ENCODE peak calls at places on chromosomes 11 and 22, in five cellular contexts. H is DND-41; Y is ovary; A is cardiac muscle cell; Z is CD8-positive, alpha-beta memory T cell. V is an unnamed sample.

GRCh38 chr11:64058494-64058893 is 22.8 kb downstream of the FLRT1 start:
- DNase-seq in H (no peak), Y (no peak), A (peak; percentile 20), Z (no peak), V (no peak)

GRCh38 chr11:71527576-71528210 is 626 bp downstream of the KRTAP5-7 start:
- DNase-seq in H (no peak), Y (no peak), A (no peak), Z (no peak), V (no peak)

GRCh38 chr11:10725114-10725906 is 25.7 kb upstream of the CTR9 start:
- DNase-seq in H (peak; percentile 48), Y (no peak), A (peak; percentile 80), Z (no peak), V (no peak)

GRCh38 chr11:614091-614582 is 1.6 kb downstream of the IRF7 start:
- DNase-seq in H (no peak), Y (no peak), A (no peak), Z (no peak), V (no peak)

GRCh38 chr22:23249506-23250423 is 69.5 kb downstream of the BCR start:
- DNase-seq in H (no peak), Y (no peak), A (no peak), Z (no peak), V (no peak)

GRCh38 chr11:129819237-129819636 is 3.6 kb downstream of the TMEM45B start:
- DNase-seq in H (no peak), Y (no peak), A (no peak), Z (no peak), V (no peak)

GRCh38 chr22:42704896-42705295 is 15.8 kb downstream of the A4GALT start:
- DNase-seq in H (no peak), Y (no peak), A (no peak), Z (no peak), V (no peak)

GRCh38 chr11:114031599-114032320 is 27.8 kb upstream of the ZBTB16 start:
- DNase-seq in H (no peak), Y (no peak), A (no peak), Z (no peak), V (no peak)

GRCh38 chr11:68892576-68892975 is 11.1 kb downstream of the MRPL21 start:
- DNase-seq in H (no peak), Y (no peak), A (no peak), Z (no peak), V (no peak)

GRCh38 chr11:106632283-106632682 is 386.0 kb downstream of the GUCY1A2 start:
- DNase-seq in H (no peak), Y (no peak), A (no peak), Z (no peak), V (no peak)

GRCh38 chr11:24082860-24083259 is 414.0 kb upstream of the LUZP2 start:
- DNase-seq in H (no peak), Y (no peak), A (no peak), Z (no peak), V (no peak)

GRCh38 chr11:29119691-29120328 is 897.0 kb downstream of the KCNA4 start:
- DNase-seq in H (no peak), Y (no peak), A (peak; percentile 79), Z (no peak), V (no peak)

GRCh38 chr11:125457814-125458343 is 38.2 kb downstream of the FEZ1 start:
- DNase-seq in H (no peak), Y (no peak), A (peak; percentile 89), Z (no peak), V (no peak)

GRCh38 chr11:1659478-1659877 is 29.9 kb downstream of the KRTAP5-5 start:
- DNase-seq in H (peak; percentile 27), Y (no peak), A (no peak), Z (no peak), V (no peak)

GRCh38 chr11:3914807-3915206 is 59.3 kb downstream of the STIM1 start:
- DNase-seq in H (no peak), Y (no peak), A (peak; percentile 38), Z (no peak), V (no peak)

GRCh38 chr11:1874406-1875092 is 17.1 kb downstream of the PRR33 start:
- DNase-seq in H (no peak), Y (no peak), A (no peak), Z (no peak), V (no peak)

GRCh38 chr11:8228206-8228605 is 35.5 kb downstream of the LMO1 start:
- DNase-seq in H (no peak), Y (no peak), A (no peak), Z (no peak), V (no peak)

GRCh38 chr11:70537576-70538571 is 139.5 kb downstream of the CTTN start:
- DNase-seq in H (no peak), Y (no peak), A (no peak), Z (no peak), V (no peak)

GRCh38 chr11:102410382-102410784 is 42.2 kb downstream of the TMEM123 start:
- DNase-seq in H (no peak), Y (no peak), A (peak; percentile 64), Z (no peak), V (no peak)

GRCh38 chr11:86212212-86212611 is 32.3 kb upstream of the EED start:
- DNase-seq in H (no peak), Y (no peak), A (no peak), Z (no peak), V (no peak)

GRCh38 chr11:94786264-94787126 is 18.3 kb downstream of the AMOTL1 start:
- DNase-seq in H (no peak), Y (no peak), A (peak; percentile 72), Z (no peak), V (no peak)

GRCh38 chr11:20311444-20311843 is 52.1 kb upstream of the HTATIP2 start:
- DNase-seq in H (no peak), Y (no peak), A (no peak), Z (no peak), V (no peak)

GRCh38 chr11:831132-831864 is 1.5 kb upstream of the CD151 start:
- DNase-seq in H (no peak), Y (no peak), A (no peak), Z (no peak), V (no peak)

GRCh38 chr11:44031549-44031948 is 16.2 kb upstream of the ACCSL start:
- DNase-seq in H (no peak), Y (no peak), A (no peak), Z (no peak), V (peak; percentile 46)

GRCh38 chr11:72574534-72575460 is 99.4 kb downstream of the PDE2A start:
- DNase-seq in H (no peak), Y (no peak), A (no peak), Z (no peak), V (no peak)

GRCh38 chr11:102026217-102026616 is 21.0 kb upstream of the CFAP300 start:
- DNase-seq in H (no peak), Y (no peak), A (no peak), Z (no peak), V (no peak)

GRCh38 chr22:30386960-30387848 is at the start of gene RNF215:
- DNase-seq in H (peak; percentile 81), Y (peak; percentile 80), A (peak; percentile 85), Z (peak; percentile 79), V (no peak)

GRCh38 chr22:46776876-46777608 is 14.6 kb downstream of the TBC1D22A start:
- DNase-seq in H (no peak), Y (no peak), A (no peak), Z (no peak), V (no peak)

GRCh38 chr11:64787526-64788320 is 9.4 kb upstream of the SF1 start:
- DNase-seq in H (peak; percentile 40), Y (no peak), A (peak; percentile 65), Z (peak; percentile 37), V (no peak)

GRCh38 chr11:66846671-66847091 is 3.4 kb downstream of the RCE1 start:
- DNase-seq in H (no peak), Y (no peak), A (no peak), Z (no peak), V (no peak)

GRCh38 chr22:34973926-34974325 is 92.0 kb upstream of the ISX start:
- DNase-seq in H (no peak), Y (no peak), A (no peak), Z (no peak), V (no peak)

DNA sequence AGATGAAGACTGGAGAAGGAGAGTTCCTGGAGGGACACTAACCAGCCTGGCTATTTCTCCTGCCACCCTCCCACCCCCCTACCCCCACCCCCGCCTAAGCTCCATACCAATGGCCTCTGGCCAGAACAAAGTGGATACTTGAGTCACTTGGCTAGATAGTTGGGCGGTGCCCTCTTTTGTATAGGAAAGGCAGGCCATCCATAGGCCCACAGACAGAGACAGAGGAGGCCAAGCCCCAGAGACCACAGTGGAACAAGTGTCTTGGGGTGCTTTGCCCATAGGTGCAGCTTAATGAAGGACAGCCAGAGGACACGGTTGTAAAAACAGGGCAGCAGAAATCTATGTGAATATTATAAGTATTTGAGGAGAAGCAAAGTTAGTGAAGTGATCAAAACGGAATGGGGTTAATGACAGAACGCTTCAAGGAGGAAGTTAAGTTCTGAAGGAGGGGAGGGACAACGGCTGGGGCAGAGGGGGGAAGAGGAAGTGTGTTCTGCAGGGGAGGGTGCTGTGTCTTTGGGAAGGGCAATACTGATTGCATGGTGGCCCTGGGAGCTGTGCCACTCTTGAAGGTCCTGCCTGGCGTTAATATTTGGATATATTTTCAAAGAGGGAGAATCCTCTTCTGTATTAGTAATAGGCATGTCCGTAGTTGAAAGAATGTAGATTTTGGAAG is 32.7 kb downstream of the FLI1 start:
- DNase-seq in H (peak; percentile 78), Y (no peak), A (no peak), Z (peak; percentile 30), V (no peak)
- H3K27ac ChIP-seq in H (peak overlapping the region; percentile 75), Y (no peak overlapping the region), A (no peak overlapping the region), Z (no peak overlapping the region), V (peak overlapping the region; percentile 13)

DNA sequence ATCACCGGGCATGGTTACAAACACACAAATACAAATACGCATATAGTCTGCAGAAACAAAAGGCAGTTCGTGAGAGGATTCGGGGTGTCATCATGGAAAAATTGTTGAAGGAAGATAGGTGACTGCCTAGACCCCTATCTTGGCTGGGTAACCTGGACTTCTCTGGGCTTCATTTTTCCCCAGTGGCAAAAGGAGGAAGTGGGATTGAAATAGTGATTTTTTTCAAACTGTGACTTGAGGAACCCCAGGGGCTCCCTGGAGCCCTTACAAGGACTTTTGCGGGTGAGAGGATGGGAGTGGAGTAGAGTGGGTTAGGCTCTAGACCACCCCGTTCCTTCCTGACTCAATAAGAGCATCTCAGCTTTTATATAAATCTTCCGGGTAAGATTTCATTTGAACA is 1.0 kb upstream of the ELF5 start:
- DNase-seq in H (no peak), Y (no peak), A (no peak), Z (no peak), V (no peak)
- H3K27ac ChIP-seq in H (no peak overlapping the region), Y (no peak overlapping the region), A (no peak overlapping the region), Z (no peak overlapping the region), V (no peak overlapping the region)

GRCh38 chr11:77037057-77037456 is 2.9 kb downstream of the B3GNT6 start:
- DNase-seq in H (no peak), Y (no peak), A (no peak), Z (no peak), V (no peak)
- H3K27ac ChIP-seq in H (no peak overlapping the region), Y (no peak overlapping the region), A (no peak overlapping the region), Z (no peak overlapping the region), V (no peak overlapping the region)

GRCh38 chr22:24727218-24727851 is 47.2 kb downstream of the PIWIL3 start:
- DNase-seq in H (peak; percentile 28), Y (no peak), A (peak; percentile 93), Z (no peak), V (no peak)

GRCh38 chr22:24730864-24731263 is 43.7 kb downstream of the PIWIL3 start:
- DNase-seq in H (no peak), Y (no peak), A (no peak), Z (no peak), V (no peak)

GRCh38 chr22:24726848-24727217 is 47.7 kb downstream of the PIWIL3 start:
- DNase-seq in H (no peak), Y (no peak), A (no peak), Z (no peak), V (no peak)

GRCh38 chr22:24731786-24732185 is 42.7 kb downstream of the PIWIL3 start:
- DNase-seq in H (no peak), Y (no peak), A (no peak), Z (no peak), V (no peak)

GRCh38 chr22:24728790-24729637 is 45.5 kb downstream of the PIWIL3 start:
- DNase-seq in H (peak; percentile 91), Y (peak; percentile 67), A (peak; percentile 96), Z (no peak), V (no peak)
- H3K27ac ChIP-seq in H (peak overlapping the region; percentile 96), Y (no peak overlapping the region), A (peak overlapping the region; percentile 45), Z (peak overlapping the region; percentile 71), V (no peak overlapping the region)

V was measured in vagina.